ENCODE peak calls at places on chromosomes 16 and 17, in six cellular contexts. J is nucleus accumbens; G is stimulated activated naive B cell treated with anti-CD40 and anti-IgM and Interleukin-4, amounts not matched to agents 10 μg/mL and 1 μg/mL and 100 μg/mL, for 72 hours; Z is retina; H is NT2/D1; N is C1 segment of cervical spinal cord. F is an unnamed sample.

GRCh38 chr16:68400083-68400923 is 48.0 kb downstream of the SMPD3 start:
- DNase-seq in J (no peak), G (no peak), Z (no peak), H (no peak), N (no peak), F (no peak)

GRCh38 chr17:68302066-68302564 is 10.8 kb downstream of the ARSG start:
- DNase-seq in J (no peak), G (no peak), Z (peak), H (no peak), N (no peak), F (no peak)

GRCh38 chr17:75542184-75542583 is 16.7 kb downstream of the LLGL2 start:
- DNase-seq in J (no peak), G (no peak), Z (no peak), H (no peak), N (no peak), F (no peak)

GRCh38 chr16:74296120-74296464 is 522 bp upstream of the PSMD7 start:
- DNase-seq in J (no peak), G (no peak), Z (no peak), H (no peak), N (no peak), F (peak)

GRCh38 chr17:17433260-17433659 is 43.5 kb upstream of the MED9 start:
- DNase-seq in J (no peak), G (no peak), Z (no peak), H (no peak), N (no peak), F (no peak)

GRCh38 chr16:19210968-19211367 is 42.9 kb downstream of the SYT17 start:
- DNase-seq in J (no peak), G (peak), Z (no peak), H (no peak), N (no peak), F (no peak)

GRCh38 chr16:50152386-50152806 is 710 bp upstream of the TENT4B start:
- DNase-seq in J (no peak), G (peak), Z (no peak), H (no peak), N (no peak), F (peak)

GRCh38 chr17:42182927-42183734 is 2.1 kb downstream of the HCRT start:
- DNase-seq in J (no peak), G (no peak), Z (no peak), H (no peak), N (no peak), F (no peak)

GRCh38 chr17:44557653-44558285 is 485 bp downstream of the FZD2 start:
- DNase-seq in J (no peak), G (peak), Z (peak), H (no peak), N (no peak), F (no peak)

GRCh38 chr17:80126449-80126715 is 20.5 kb downstream of the EIF4A3 start:
- DNase-seq in J (no peak), G (no peak), Z (no peak), H (no peak), N (no peak), F (no peak)

GRCh38 chr17:9115446-9116265 is 94.3 kb downstream of the NTN1 start:
- DNase-seq in J (no peak), G (peak), Z (peak), H (peak), N (no peak), F (peak)

GRCh38 chr17:17904171-17905035 is 67.6 kb upstream of the SREBF1 start:
- DNase-seq in J (no peak), G (no peak), Z (no peak), H (no peak), N (no peak), F (no peak)

GRCh38 chr16:525520-526180 is 1.9 kb upstream of the CAPN15 start:
- DNase-seq in J (peak), G (peak), Z (peak), H (no peak), N (no peak), F (peak)

GRCh38 chr17:76529643-76530488 is 7.6 kb downstream of the CYGB start:
- DNase-seq in J (no peak), G (no peak), Z (peak), H (no peak), N (no peak), F (no peak)

GRCh38 chr16:80836846-80837245 is 32.4 kb upstream of the CDYL2 start:
- DNase-seq in J (no peak), G (no peak), Z (no peak), H (no peak), N (no peak), F (no peak)

GRCh38 chr16:81830845-81831600 is 51.9 kb downstream of the PLCG2 start:
- DNase-seq in J (no peak), G (no peak), Z (no peak), H (no peak), N (no peak), F (no peak)

GRCh38 chr17:38578641-38579480 is 26.9 kb downstream of the SRCIN1 start:
- DNase-seq in J (no peak), G (no peak), Z (no peak), H (no peak), N (no peak), F (no peak)

GRCh38 chr17:6654816-6655731 is 3.5 kb downstream of the C17orf100 start:
- DNase-seq in J (no peak), G (no peak), Z (peak), H (no peak), N (no peak), F (no peak)

GRCh38 chr16:80614908-80615696 is 74.3 kb downstream of the DYNLRB2 start:
- DNase-seq in J (no peak), G (no peak), Z (no peak), H (peak), N (no peak), F (peak)

GRCh38 chr16:47061204-47061603 is 82.5 kb downstream of the NETO2 start:
- DNase-seq in J (no peak), G (no peak), Z (no peak), H (no peak), N (no peak), F (no peak)

GRCh38 chr16:4461250-4462085 is 13.0 kb downstream of the NMRAL1 start:
- DNase-seq in J (no peak), G (no peak), Z (peak), H (no peak), N (peak), F (no peak)